ENCODE peak calls at places on chromosomes 2 and 18, in six cellular contexts. One of them, this sample, is unnamed.
A peak's percentile ranks its signal among the peaks of the same experiment; 100 is the strongest.

GRCh38 chr2:101736861-101737291 is 39.4 kb downstream of the MAP4K4 start:
- DNase-seq in stomach: no peak
- DNase-seq in fibroblast of lung: peak; percentile 82
- DNase-seq in GM06990: no peak
- DNase-seq in neural progenitor cell: no peak
- DNase-seq in uterus: no peak
- DNase-seq in this sample: no peak

GRCh38 chr2:150630587-150631235 is 143.2 kb upstream of the RND3 start:
- DNase-seq in uterus: no peak
- DNase-seq in GM06990: no peak
- DNase-seq in fibroblast of lung: no peak
- DNase-seq in neural progenitor cell: peak; percentile 54
- DNase-seq in stomach: no peak
- DNase-seq in this sample: no peak

GRCh38 chr2:189372688-189373257 is 68.5 kb upstream of the WDR75 start:
- DNase-seq in GM06990: no peak
- DNase-seq in fibroblast of lung: peak; percentile 40
- DNase-seq in neural progenitor cell: no peak
- DNase-seq in stomach: no peak
- DNase-seq in uterus: no peak
- DNase-seq in this sample: no peak

GRCh38 chr18:34801769-34802168 is 91.7 kb downstream of the DTNA start:
- DNase-seq in neural progenitor cell: no peak
- DNase-seq in stomach: no peak
- DNase-seq in uterus: no peak
- DNase-seq in GM06990: no peak
- DNase-seq in fibroblast of lung: peak; percentile 78
- DNase-seq in this sample: no peak

GRCh38 chr2:236309669-236310029 is 45.4 kb upstream of the ASB18 start:
- DNase-seq in uterus: no peak
- DNase-seq in neural progenitor cell: peak; percentile 82
- DNase-seq in stomach: no peak
- DNase-seq in fibroblast of lung: no peak
- DNase-seq in GM06990: no peak
- DNase-seq in this sample: no peak

GRCh38 chr2:16664809-16665745 is 557 bp downstream of the CYRIA start:
- DNase-seq in neural progenitor cell: no peak
- DNase-seq in fibroblast of lung: no peak
- DNase-seq in GM06990: no peak
- DNase-seq in stomach: no peak
- DNase-seq in uterus: peak; percentile 35
- DNase-seq in this sample: no peak

GRCh38 chr2:145631561-145631960 is 1111.6 kb upstream of the ZEB2 start:
- DNase-seq in fibroblast of lung: no peak
- DNase-seq in neural progenitor cell: no peak
- DNase-seq in uterus: no peak
- DNase-seq in GM06990: no peak
- DNase-seq in stomach: no peak
- DNase-seq in this sample: no peak

GRCh38 chr2:12424820-12425219 is 291.9 kb upstream of the TRIB2 start:
- DNase-seq in neural progenitor cell: no peak
- DNase-seq in uterus: peak; percentile 33
- DNase-seq in GM06990: no peak
- DNase-seq in fibroblast of lung: peak; percentile 89
- DNase-seq in stomach: peak; percentile 87
- DNase-seq in this sample: no peak

GRCh38 chr2:40240067-40240466 is 211.8 kb downstream of the SLC8A1 start:
- DNase-seq in neural progenitor cell: no peak
- DNase-seq in fibroblast of lung: peak; percentile 85
- DNase-seq in stomach: peak; percentile 39
- DNase-seq in uterus: peak; percentile 84
- DNase-seq in GM06990: no peak
- DNase-seq in this sample: peak; percentile 89

GRCh38 chr2:67463810-67464209 is 66.7 kb downstream of the ETAA1 start:
- DNase-seq in GM06990: no peak
- DNase-seq in uterus: no peak
- DNase-seq in stomach: no peak
- DNase-seq in fibroblast of lung: peak; percentile 51
- DNase-seq in neural progenitor cell: no peak
- DNase-seq in this sample: no peak

GRCh38 chr2:66569321-66569851 is 134.5 kb downstream of the MEIS1 start:
- DNase-seq in neural progenitor cell: peak; percentile 38
- DNase-seq in fibroblast of lung: peak; percentile 86
- DNase-seq in GM06990: no peak
- DNase-seq in stomach: no peak
- DNase-seq in uterus: peak; percentile 40
- DNase-seq in this sample: no peak

GRCh38 chr2:180905002-180905401 is 75.4 kb upstream of the UBE2E3 start:
- DNase-seq in stomach: no peak
- DNase-seq in uterus: no peak
- DNase-seq in GM06990: no peak
- DNase-seq in neural progenitor cell: no peak
- DNase-seq in fibroblast of lung: no peak
- DNase-seq in this sample: no peak

GRCh38 chr2:24874025-24874424 is 46.0 kb downstream of the ADCY3 start:
- DNase-seq in stomach: no peak
- DNase-seq in fibroblast of lung: no peak
- DNase-seq in GM06990: no peak
- DNase-seq in uterus: no peak
- DNase-seq in neural progenitor cell: no peak
- DNase-seq in this sample: no peak

GRCh38 chr2:206217743-206218520 is 56.5 kb upstream of the ZDBF2 start:
- DNase-seq in fibroblast of lung: peak; percentile 36
- DNase-seq in GM06990: no peak
- DNase-seq in neural progenitor cell: peak; percentile 44
- DNase-seq in uterus: no peak
- DNase-seq in stomach: no peak
- DNase-seq in this sample: no peak

GRCh38 chr2:240319855-240320560 is 115.5 kb upstream of the GPC1 start:
- DNase-seq in uterus: no peak
- DNase-seq in stomach: no peak
- DNase-seq in fibroblast of lung: peak; percentile 81
- DNase-seq in neural progenitor cell: peak; percentile 48
- DNase-seq in GM06990: no peak
- DNase-seq in this sample: peak; percentile 76

GRCh38 chr18:12838178-12838634 is 45.8 kb downstream of the PTPN2 start:
- DNase-seq in fibroblast of lung: peak; percentile 88
- DNase-seq in GM06990: peak; percentile 43
- DNase-seq in stomach: peak; percentile 60
- DNase-seq in uterus: peak; percentile 20
- DNase-seq in neural progenitor cell: no peak
- DNase-seq in this sample: peak; percentile 78

GRCh38 chr2:232607011-232607410 is 26.4 kb upstream of the EFHD1 start:
- DNase-seq in fibroblast of lung: no peak
- DNase-seq in GM06990: no peak
- DNase-seq in stomach: no peak
- DNase-seq in neural progenitor cell: no peak
- DNase-seq in uterus: no peak
- DNase-seq in this sample: no peak

GRCh38 chr2:241184901-241185300 is 3.6 kb upstream of the ANO7 start:
- DNase-seq in uterus: no peak
- DNase-seq in fibroblast of lung: no peak
- DNase-seq in GM06990: no peak
- DNase-seq in stomach: no peak
- DNase-seq in neural progenitor cell: no peak
- DNase-seq in this sample: no peak

GRCh38 chr2:196268022-196268421 is 96.6 kb upstream of the STK17B start:
- DNase-seq in fibroblast of lung: peak; percentile 27
- DNase-seq in GM06990: no peak
- DNase-seq in neural progenitor cell: no peak
- DNase-seq in uterus: no peak
- DNase-seq in stomach: no peak
- DNase-seq in this sample: no peak

GRCh38 chr18:75727479-75727878 is 300.0 kb upstream of the SMIM21 start:
- DNase-seq in fibroblast of lung: peak; percentile 24
- DNase-seq in neural progenitor cell: peak; percentile 76
- DNase-seq in uterus: no peak
- DNase-seq in GM06990: no peak
- DNase-seq in stomach: no peak
- DNase-seq in this sample: no peak

GRCh38 chr2:189751080-189751658 is 11.4 kb downstream of the OSGEPL1 start:
- DNase-seq in neural progenitor cell: peak; percentile 56
- DNase-seq in uterus: no peak
- DNase-seq in GM06990: no peak
- DNase-seq in stomach: peak; percentile 32
- DNase-seq in fibroblast of lung: peak; percentile 38
- DNase-seq in this sample: no peak

GRCh38 chr2:3282056-3282998 is 95.3 kb downstream of the EIPR1 start:
- DNase-seq in GM06990: no peak
- DNase-seq in neural progenitor cell: no peak
- DNase-seq in stomach: peak; percentile 10
- DNase-seq in fibroblast of lung: peak; percentile 18
- DNase-seq in uterus: no peak
- DNase-seq in this sample: no peak

GRCh38 chr2:227861011-227861410 is 10.4 kb upstream of the DAW1 start:
- DNase-seq in fibroblast of lung: no peak
- DNase-seq in uterus: no peak
- DNase-seq in stomach: no peak
- DNase-seq in neural progenitor cell: no peak
- DNase-seq in GM06990: no peak
- DNase-seq in this sample: no peak

GRCh38 chr18:44876024-44876423 is 195.3 kb downstream of the SETBP1 start:
- DNase-seq in neural progenitor cell: no peak
- DNase-seq in stomach: no peak
- DNase-seq in fibroblast of lung: no peak
- DNase-seq in uterus: no peak
- DNase-seq in GM06990: no peak
- DNase-seq in this sample: no peak

GRCh38 chr18:77439888-77440287 is 190.2 kb downstream of the GALR1 start:
- DNase-seq in GM06990: no peak
- DNase-seq in stomach: no peak
- DNase-seq in uterus: no peak
- DNase-seq in neural progenitor cell: no peak
- DNase-seq in fibroblast of lung: no peak
- DNase-seq in this sample: no peak

GRCh38 chr2:106158871-106159270 is 35.2 kb downstream of the UXS1 start:
- DNase-seq in fibroblast of lung: no peak
- DNase-seq in uterus: no peak
- DNase-seq in GM06990: no peak
- DNase-seq in neural progenitor cell: no peak
- DNase-seq in stomach: no peak
- DNase-seq in this sample: no peak

GRCh38 chr2:222423632-222424280 is 587 bp upstream of the SGPP2 start:
- DNase-seq in GM06990: peak; percentile 67
- DNase-seq in uterus: no peak
- DNase-seq in stomach: no peak
- DNase-seq in neural progenitor cell: no peak
- DNase-seq in fibroblast of lung: no peak
- DNase-seq in this sample: no peak
- H3K4me3 ChIP-seq in GM06990: peak overlapping the region; percentile 82
- H3K4me3 ChIP-seq in uterus: peak overlapping the region; percentile 53
- H3K4me3 ChIP-seq in stomach: peak overlapping the region; percentile 58
- H3K4me3 ChIP-seq in neural progenitor cell: peak overlapping the region; percentile 71
- H3K4me3 ChIP-seq in fibroblast of lung: no peak overlapping the region
- H3K4me3 ChIP-seq in this sample: no peak overlapping the region

DNA sequence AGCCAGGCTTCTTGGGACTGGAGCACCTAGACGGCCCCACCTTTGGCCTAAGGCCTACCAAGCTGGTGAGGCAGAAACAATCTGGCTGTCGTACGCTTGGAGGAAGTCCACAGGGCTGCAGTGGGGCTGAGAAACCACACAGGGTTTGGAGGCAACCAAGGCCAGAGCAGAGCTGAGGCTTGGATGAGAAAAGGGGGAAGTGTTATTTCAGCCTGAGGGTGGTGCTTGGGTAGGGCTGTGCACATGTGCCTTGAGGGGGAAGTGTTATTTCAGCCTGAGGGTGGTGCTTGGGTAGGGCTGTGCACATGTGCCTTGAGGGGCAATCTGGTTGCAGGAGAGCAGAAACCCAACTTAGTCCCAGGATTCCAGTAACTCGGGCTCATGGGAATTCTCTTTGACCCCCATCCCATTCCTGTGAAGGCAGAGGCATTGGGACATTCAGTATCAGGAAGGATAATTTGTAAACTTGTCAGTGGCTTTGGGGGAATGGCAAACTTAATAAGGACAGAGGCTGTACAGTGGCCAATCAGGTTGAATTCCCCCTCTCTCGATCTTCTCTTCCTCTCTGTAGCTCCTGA is 973 bp upstream of the FBXO41 start:
- DNase-seq in stomach: no peak
- DNase-seq in GM06990: no peak
- DNase-seq in fibroblast of lung: no peak
- DNase-seq in neural progenitor cell: no peak
- DNase-seq in uterus: no peak
- DNase-seq in this sample: no peak
- H3K36me3 ChIP-seq in stomach: no peaks in the 10 kb centered on the region
- H3K36me3 ChIP-seq in GM06990: peaks cover 2% of the 10 kb centered on the region
- H3K36me3 ChIP-seq in fibroblast of lung: no peaks in the 10 kb centered on the region
- H3K36me3 ChIP-seq in neural progenitor cell: no peaks in the 10 kb centered on the region
- H3K36me3 ChIP-seq in uterus: no peaks in the 10 kb centered on the region
- H3K36me3 ChIP-seq in this sample: no peaks in the 10 kb centered on the region

DNA sequence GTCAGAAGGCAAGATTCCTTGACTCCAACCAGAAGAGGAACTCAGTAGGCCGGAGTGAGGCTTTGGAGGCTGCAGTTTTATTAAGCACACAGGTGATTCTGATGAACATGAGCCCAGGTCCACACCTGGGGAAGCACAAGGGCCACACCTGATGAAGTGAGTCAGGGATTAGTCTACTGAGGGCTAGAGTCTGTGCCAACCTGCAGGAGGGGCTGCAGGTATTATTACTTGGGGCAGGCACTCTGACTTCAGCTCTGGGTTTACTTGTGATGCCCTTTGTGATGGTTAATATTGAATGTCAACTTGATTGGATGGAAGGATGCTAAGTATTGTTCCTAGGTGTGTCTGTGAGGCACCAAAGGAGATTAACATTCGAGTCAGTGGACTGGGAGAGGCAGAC is 75.2 kb upstream of the ZCCHC2 start:
- DNase-seq in uterus: no peak
- DNase-seq in neural progenitor cell: no peak
- DNase-seq in fibroblast of lung: no peak
- DNase-seq in GM06990: no peak
- DNase-seq in stomach: no peak
- DNase-seq in this sample: no peak
- TF ChIP-seq CTCF in uterus: no peak
- TF ChIP-seq CTCF in neural progenitor cell: no peak
- TF ChIP-seq CTCF in fibroblast of lung: no peak
- TF ChIP-seq CTCF in GM06990: no peak
- TF ChIP-seq CTCF in stomach: no peak
- TF ChIP-seq CTCF in this sample: no peak

GRCh38 chr18:25349131-25349925 is 2.6 kb downstream of the ZNF521 start:
- DNase-seq in uterus: peak; percentile 46
- DNase-seq in fibroblast of lung: peak; percentile 68
- DNase-seq in GM06990: no peak
- DNase-seq in neural progenitor cell: peak; percentile 72
- DNase-seq in stomach: no peak
- DNase-seq in this sample: no peak

GRCh38 chr18:25349926-25350560 is 1.9 kb downstream of the ZNF521 start:
- DNase-seq in GM06990: no peak
- DNase-seq in uterus: peak; percentile 40
- DNase-seq in stomach: no peak
- DNase-seq in neural progenitor cell: peak; percentile 74
- DNase-seq in fibroblast of lung: peak; percentile 15
- DNase-seq in this sample: no peak

GRCh38 chr18:25351280-25351772 is 640 bp downstream of the ZNF521 start:
- DNase-seq in uterus: no peak
- DNase-seq in fibroblast of lung: peak; percentile 10
- DNase-seq in GM06990: no peak
- DNase-seq in stomach: no peak
- DNase-seq in neural progenitor cell: peak; percentile 55
- DNase-seq in this sample: no peak

GRCh38 chr18:25350561-25351201 is 1.3 kb downstream of the ZNF521 start:
- DNase-seq in neural progenitor cell: peak; percentile 74
- DNase-seq in stomach: no peak
- DNase-seq in fibroblast of lung: peak; percentile 61
- DNase-seq in GM06990: peak; percentile 44
- DNase-seq in uterus: peak; percentile 69
- DNase-seq in this sample: no peak

GRCh38 chr18:25348361-25349130 is 3.4 kb downstream of the ZNF521 start:
- DNase-seq in stomach: no peak
- DNase-seq in neural progenitor cell: no peak
- DNase-seq in fibroblast of lung: no peak
- DNase-seq in uterus: no peak
- DNase-seq in GM06990: no peak
- DNase-seq in this sample: no peak
- H3K4me3 ChIP-seq in stomach: peak overlapping the region; percentile 64
- H3K4me3 ChIP-seq in neural progenitor cell: peak overlapping the region; percentile 100
- H3K4me3 ChIP-seq in fibroblast of lung: peak overlapping the region; percentile 85
- H3K4me3 ChIP-seq in uterus: peak overlapping the region; percentile 60
- H3K4me3 ChIP-seq in GM06990: no peak overlapping the region
- H3K4me3 ChIP-seq in this sample: peak overlapping the region; percentile 87

This sample was measured in BJ.